ENCODE peak calls at places on chromosomes 5 and 9, in nine cellular contexts. G is AG08396; C is GM03348; L is WTC11; M is iris pigment epithelial cell; X is type B pancreatic cell; P is NCI-H1105 treated with DMSO at 0.1 percent for 48 hours; U is Jurkat, Clone E6-1; S is GM10248. F is an unnamed sample.
A peak's percentile ranks its signal among the peaks of the same experiment; 100 is the strongest.

GRCh38 chr5:38871211-38871610 is 25.4 kb downstream of the OSMR start:
- DNase-seq in G (no peak), C (no peak), L (no peak), M (no peak), X (no peak), P (peak; percentile 3), U (no peak), S (no peak), F (no peak)

GRCh38 chr5:172095368-172095960 is 89.0 kb upstream of the FBXW11 start:
- DNase-seq in G (no peak), C (no peak), L (no peak), M (no peak), X (no peak), P (no peak), U (no peak), S (no peak), F (no peak)

GRCh38 chr5:135578685-135579341 is at the start of gene CXCL14:
- DNase-seq in G (peak; percentile 75), C (peak; percentile 80), L (peak; percentile 74), M (peak; percentile 82), X (no peak), P (peak; percentile 13), U (no peak), S (no peak), F (no peak)

GRCh38 chr9:19028835-19029451 is 4.1 kb downstream of the SAXO1 start:
- DNase-seq in G (peak; percentile 84), C (peak; percentile 87), L (no peak), M (peak; percentile 72), X (no peak), P (peak; percentile 53), U (peak; percentile 51), S (peak; percentile 76), F (no peak)

GRCh38 chr5:173660481-173661280 is 44.2 kb upstream of the BOD1 start:
- DNase-seq in G (no peak), C (no peak), L (no peak), M (no peak), X (no peak), P (no peak), U (no peak), S (no peak), F (no peak)

GRCh38 chr5:113163328-113163727 is 186.7 kb downstream of the DCP2 start:
- DNase-seq in G (no peak), C (no peak), L (no peak), M (peak; percentile 9), X (no peak), P (no peak), U (no peak), S (no peak), F (no peak)

GRCh38 chr5:59759600-59760357 is 133.7 kb downstream of the PDE4D start:
- DNase-seq in G (no peak), C (no peak), L (no peak), M (peak; percentile 59), X (no peak), P (no peak), U (no peak), S (no peak), F (no peak)

GRCh38 chr9:133147412-133148271 is 16.1 kb downstream of the GBGT1 start:
- DNase-seq in G (peak; percentile 85), C (peak; percentile 82), L (peak; percentile 94), M (peak; percentile 43), X (peak; percentile 90), P (peak; percentile 61), U (peak; percentile 47), S (peak; percentile 83), F (no peak)

GRCh38 chr5:54173251-54173650 is 137.1 kb downstream of the ARL15 start:
- DNase-seq in G (no peak), C (no peak), L (no peak), M (no peak), X (no peak), P (no peak), U (no peak), S (no peak), F (no peak)

F was measured in mesenteric fat pad.